ENCODE peak calls at places on chromosomes 4 and X, in seven cellular contexts. One of them, this sample, is unnamed.

GRCh38 chr4:152165146-152165545 is 370.7 kb downstream of the FBXW7 start:
- DNase-seq in brain microvascular endothelial cell: no peak
- DNase-seq in adrenal gland: no peak
- DNase-seq in hepatocyte: no peak
- DNase-seq in body of pancreas: no peak
- DNase-seq in ovary: no peak
- DNase-seq in PC-3: peak
- DNase-seq in this sample: peak

GRCh38 chr4:78650106-78651021 is 98.8 kb downstream of the ANXA3 start:
- DNase-seq in PC-3: peak
- DNase-seq in hepatocyte: peak
- DNase-seq in ovary: no peak
- DNase-seq in body of pancreas: no peak
- DNase-seq in adrenal gland: no peak
- DNase-seq in brain microvascular endothelial cell: peak
- DNase-seq in this sample: peak

GRCh38 chr4:71553605-71554004 is 214.8 kb downstream of the SLC4A4 start:
- DNase-seq in brain microvascular endothelial cell: peak
- DNase-seq in adrenal gland: no peak
- DNase-seq in ovary: no peak
- DNase-seq in hepatocyte: peak
- DNase-seq in body of pancreas: no peak
- DNase-seq in PC-3: peak
- DNase-seq in this sample: peak

GRCh38 chr4:146520894-146521542 is 722 bp downstream of the SLC10A7 start:
- DNase-seq in brain microvascular endothelial cell: peak
- DNase-seq in ovary: no peak
- DNase-seq in body of pancreas: peak
- DNase-seq in hepatocyte: peak
- DNase-seq in PC-3: peak
- DNase-seq in adrenal gland: peak
- DNase-seq in this sample: peak

GRCh38 chr4:55903577-55903976 is 45.2 kb upstream of the CEP135 start:
- DNase-seq in adrenal gland: no peak
- DNase-seq in PC-3: no peak
- DNase-seq in body of pancreas: no peak
- DNase-seq in hepatocyte: no peak
- DNase-seq in ovary: no peak
- DNase-seq in brain microvascular endothelial cell: no peak
- DNase-seq in this sample: no peak

GRCh38 chrX:139192386-139192961 is 338.1 kb upstream of the F9 start:
- DNase-seq in adrenal gland: no peak
- DNase-seq in brain microvascular endothelial cell: no peak
- DNase-seq in body of pancreas: no peak
- DNase-seq in hepatocyte: no peak
- DNase-seq in ovary: no peak
- DNase-seq in PC-3: peak
- DNase-seq in this sample: peak

GRCh38 chrX:41127476-41128192 is 42.4 kb downstream of the USP9X start:
- DNase-seq in adrenal gland: no peak
- DNase-seq in hepatocyte: peak
- DNase-seq in body of pancreas: peak
- DNase-seq in brain microvascular endothelial cell: no peak
- DNase-seq in PC-3: no peak
- DNase-seq in ovary: no peak
- DNase-seq in this sample: no peak

GRCh38 chr4:150006197-150006596 is 72.0 kb upstream of the DCLK2 start:
- DNase-seq in hepatocyte: no peak
- DNase-seq in ovary: no peak
- DNase-seq in body of pancreas: no peak
- DNase-seq in adrenal gland: no peak
- DNase-seq in PC-3: no peak
- DNase-seq in brain microvascular endothelial cell: no peak
- DNase-seq in this sample: peak

GRCh38 chr4:142243250-142243649 is 602.9 kb downstream of the INPP4B start:
- DNase-seq in ovary: no peak
- DNase-seq in body of pancreas: no peak
- DNase-seq in PC-3: no peak
- DNase-seq in adrenal gland: no peak
- DNase-seq in brain microvascular endothelial cell: no peak
- DNase-seq in hepatocyte: no peak
- DNase-seq in this sample: peak

GRCh38 chr4:13665711-13666660 is 38.5 kb upstream of the BOD1L1 start:
- DNase-seq in PC-3: peak
- DNase-seq in ovary: no peak
- DNase-seq in adrenal gland: no peak
- DNase-seq in body of pancreas: no peak
- DNase-seq in brain microvascular endothelial cell: peak
- DNase-seq in hepatocyte: no peak
- DNase-seq in this sample: no peak

GRCh38 chr4:10006604-10007435 is 14.5 kb downstream of the SLC2A9 start:
- DNase-seq in body of pancreas: peak
- DNase-seq in adrenal gland: no peak
- DNase-seq in ovary: no peak
- DNase-seq in brain microvascular endothelial cell: no peak
- DNase-seq in hepatocyte: peak
- DNase-seq in PC-3: peak
- DNase-seq in this sample: peak

GRCh38 chr4:80215449-80216052 is 18.2 kb downstream of the PRDM8 start:
- DNase-seq in adrenal gland: no peak
- DNase-seq in ovary: no peak
- DNase-seq in hepatocyte: peak
- DNase-seq in PC-3: peak
- DNase-seq in brain microvascular endothelial cell: no peak
- DNase-seq in body of pancreas: no peak
- DNase-seq in this sample: peak

GRCh38 chrX:12814434-12814833 is 23.2 kb downstream of the PRPS2 start:
- DNase-seq in brain microvascular endothelial cell: peak
- DNase-seq in body of pancreas: peak
- DNase-seq in ovary: no peak
- DNase-seq in hepatocyte: peak
- DNase-seq in PC-3: peak
- DNase-seq in adrenal gland: peak
- DNase-seq in this sample: peak

GRCh38 chr4:40205259-40206198 is 8.7 kb downstream of the RHOH start:
- DNase-seq in hepatocyte: no peak
- DNase-seq in PC-3: no peak
- DNase-seq in adrenal gland: no peak
- DNase-seq in body of pancreas: no peak
- DNase-seq in brain microvascular endothelial cell: no peak
- DNase-seq in ovary: no peak
- DNase-seq in this sample: no peak

GRCh38 chr4:110400071-110400470 is 75.9 kb upstream of the ENPEP start:
- DNase-seq in ovary: no peak
- DNase-seq in brain microvascular endothelial cell: no peak
- DNase-seq in adrenal gland: no peak
- DNase-seq in PC-3: no peak
- DNase-seq in hepatocyte: peak
- DNase-seq in body of pancreas: no peak
- DNase-seq in this sample: no peak

GRCh38 chr4:43776371-43776770 is 672.2 kb downstream of the KCTD8 start:
- DNase-seq in brain microvascular endothelial cell: no peak
- DNase-seq in adrenal gland: no peak
- DNase-seq in body of pancreas: no peak
- DNase-seq in hepatocyte: peak
- DNase-seq in PC-3: peak
- DNase-seq in ovary: no peak
- DNase-seq in this sample: peak

GRCh38 chrX:152912121-152912520 is 14.3 kb downstream of the ZNF185 start:
- DNase-seq in adrenal gland: no peak
- DNase-seq in PC-3: no peak
- DNase-seq in brain microvascular endothelial cell: no peak
- DNase-seq in body of pancreas: no peak
- DNase-seq in ovary: no peak
- DNase-seq in hepatocyte: no peak
- DNase-seq in this sample: no peak

GRCh38 chr4:132683957-132684356 is 465.1 kb upstream of the PCDH10 start:
- DNase-seq in ovary: no peak
- DNase-seq in brain microvascular endothelial cell: no peak
- DNase-seq in body of pancreas: no peak
- DNase-seq in adrenal gland: no peak
- DNase-seq in PC-3: no peak
- DNase-seq in hepatocyte: no peak
- DNase-seq in this sample: no peak

GRCh38 chrX:96182366-96182765 is 502.3 kb upstream of the DIAPH2 start:
- DNase-seq in body of pancreas: no peak
- DNase-seq in PC-3: peak
- DNase-seq in hepatocyte: peak
- DNase-seq in ovary: no peak
- DNase-seq in brain microvascular endothelial cell: peak
- DNase-seq in adrenal gland: no peak
- DNase-seq in this sample: peak

GRCh38 chr4:20252656-20253271 is 1.1 kb downstream of the SLIT2 start:
- DNase-seq in body of pancreas: peak
- DNase-seq in hepatocyte: peak
- DNase-seq in ovary: peak
- DNase-seq in PC-3: peak
- DNase-seq in brain microvascular endothelial cell: no peak
- DNase-seq in adrenal gland: peak
- DNase-seq in this sample: peak

GRCh38 chr4:87975466-87975865 is at the start of gene SPP1:
- DNase-seq in hepatocyte: peak
- DNase-seq in adrenal gland: no peak
- DNase-seq in ovary: no peak
- DNase-seq in body of pancreas: peak
- DNase-seq in brain microvascular endothelial cell: peak
- DNase-seq in PC-3: no peak
- DNase-seq in this sample: peak

GRCh38 chr4:107831140-107831539 is 6.4 kb downstream of the SGMS2 start:
- DNase-seq in PC-3: peak
- DNase-seq in body of pancreas: no peak
- DNase-seq in brain microvascular endothelial cell: no peak
- DNase-seq in hepatocyte: no peak
- DNase-seq in ovary: no peak
- DNase-seq in adrenal gland: no peak
- DNase-seq in this sample: no peak

GRCh38 chrX:48482526-48482925 is 6.5 kb downstream of the FTSJ1 start:
- DNase-seq in body of pancreas: no peak
- DNase-seq in brain microvascular endothelial cell: no peak
- DNase-seq in hepatocyte: no peak
- DNase-seq in PC-3: no peak
- DNase-seq in adrenal gland: no peak
- DNase-seq in ovary: no peak
- DNase-seq in this sample: no peak

GRCh38 chr4:151766691-151767090 is 5.9 kb upstream of the GATB start:
- DNase-seq in PC-3: peak
- DNase-seq in brain microvascular endothelial cell: no peak
- DNase-seq in hepatocyte: no peak
- DNase-seq in adrenal gland: no peak
- DNase-seq in body of pancreas: no peak
- DNase-seq in ovary: no peak
- DNase-seq in this sample: no peak

GRCh38 chr4:16869594-16870245 is 28.7 kb downstream of the LDB2 start:
- DNase-seq in adrenal gland: no peak
- DNase-seq in ovary: no peak
- DNase-seq in body of pancreas: no peak
- DNase-seq in brain microvascular endothelial cell: no peak
- DNase-seq in hepatocyte: no peak
- DNase-seq in PC-3: no peak
- DNase-seq in this sample: no peak

GRCh38 chr4:97252615-97253154 is 890.6 kb downstream of the STPG2 start:
- DNase-seq in body of pancreas: no peak
- DNase-seq in adrenal gland: no peak
- DNase-seq in PC-3: no peak
- DNase-seq in hepatocyte: no peak
- DNase-seq in ovary: no peak
- DNase-seq in brain microvascular endothelial cell: no peak
- DNase-seq in this sample: no peak

GRCh38 chrX:136975642-136976518 is 57.9 kb downstream of the GPR101 start:
- DNase-seq in hepatocyte: no peak
- DNase-seq in ovary: no peak
- DNase-seq in brain microvascular endothelial cell: no peak
- DNase-seq in adrenal gland: no peak
- DNase-seq in PC-3: no peak
- DNase-seq in body of pancreas: no peak
- DNase-seq in this sample: no peak

GRCh38 chr4:37586194-37586593 is 100.0 kb downstream of the RELL1 start:
- DNase-seq in adrenal gland: no peak
- DNase-seq in brain microvascular endothelial cell: no peak
- DNase-seq in ovary: no peak
- DNase-seq in PC-3: no peak
- DNase-seq in body of pancreas: no peak
- DNase-seq in hepatocyte: no peak
- DNase-seq in this sample: no peak

GRCh38 chr4:174697896-174698295 is 131.2 kb downstream of the GLRA3 start:
- DNase-seq in adrenal gland: no peak
- DNase-seq in hepatocyte: no peak
- DNase-seq in body of pancreas: no peak
- DNase-seq in ovary: no peak
- DNase-seq in brain microvascular endothelial cell: no peak
- DNase-seq in PC-3: no peak
- DNase-seq in this sample: no peak

GRCh38 chrX:109716431-109717028 is 16.5 kb downstream of the ACSL4 start:
- DNase-seq in brain microvascular endothelial cell: no peak
- DNase-seq in PC-3: no peak
- DNase-seq in ovary: no peak
- DNase-seq in adrenal gland: no peak
- DNase-seq in hepatocyte: no peak
- DNase-seq in body of pancreas: no peak
- DNase-seq in this sample: peak
- H3K27ac ChIP-seq in brain microvascular endothelial cell: no peak
- H3K27ac ChIP-seq in PC-3: no peak
- H3K27ac ChIP-seq in ovary: no peak
- H3K27ac ChIP-seq in adrenal gland: no peak
- H3K27ac ChIP-seq in hepatocyte: no peak
- H3K27ac ChIP-seq in body of pancreas: no peak
- H3K27ac ChIP-seq in this sample: no peak

GRCh38 chr4:1806596-1807257 is 13.6 kb downstream of the FGFR3 start:
- DNase-seq in body of pancreas: no peak
- DNase-seq in hepatocyte: no peak
- DNase-seq in brain microvascular endothelial cell: no peak
- DNase-seq in ovary: no peak
- DNase-seq in adrenal gland: no peak
- DNase-seq in PC-3: no peak
- DNase-seq in this sample: no peak
- H3K27ac ChIP-seq in body of pancreas: peak
- H3K27ac ChIP-seq in hepatocyte: no peak
- H3K27ac ChIP-seq in brain microvascular endothelial cell: no peak
- H3K27ac ChIP-seq in ovary: no peak
- H3K27ac ChIP-seq in adrenal gland: no peak
- H3K27ac ChIP-seq in PC-3: no peak
- H3K27ac ChIP-seq in this sample: no peak

GRCh38 chr4:53919605-53920004 is 144.8 kb downstream of the CHIC2 start:
- DNase-seq in body of pancreas: no peak
- DNase-seq in ovary: no peak
- DNase-seq in PC-3: no peak
- DNase-seq in hepatocyte: no peak
- DNase-seq in adrenal gland: no peak
- DNase-seq in brain microvascular endothelial cell: no peak
- DNase-seq in this sample: peak
- H3K27ac ChIP-seq in body of pancreas: no peak
- H3K27ac ChIP-seq in ovary: no peak
- H3K27ac ChIP-seq in PC-3: no peak
- H3K27ac ChIP-seq in hepatocyte: no peak
- H3K27ac ChIP-seq in adrenal gland: no peak
- H3K27ac ChIP-seq in brain microvascular endothelial cell: no peak
- H3K27ac ChIP-seq in this sample: no peak

DNA sequence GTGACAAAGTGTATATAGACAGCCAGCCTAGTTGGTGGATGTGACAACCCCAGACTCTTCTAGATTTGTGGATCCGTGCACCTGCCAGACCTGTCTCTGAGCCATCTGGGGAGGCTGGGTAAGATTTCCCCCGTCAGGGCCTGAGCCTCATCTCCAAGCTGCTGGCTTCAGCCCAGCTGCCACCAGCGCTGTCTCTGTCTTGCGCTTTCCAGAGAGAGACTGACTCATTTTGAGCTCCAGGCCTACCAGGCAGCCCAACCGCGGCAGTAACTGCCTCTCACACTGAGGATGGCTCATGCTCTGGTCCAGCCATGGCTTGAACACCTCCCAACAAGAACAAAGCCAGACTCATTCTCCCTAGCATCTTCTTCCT is 26.4 kb downstream of the NOP14 start:
- DNase-seq in PC-3: peak
- DNase-seq in brain microvascular endothelial cell: peak
- DNase-seq in ovary: no peak
- DNase-seq in body of pancreas: peak
- DNase-seq in adrenal gland: peak
- DNase-seq in hepatocyte: peak
- DNase-seq in this sample: peak
- H3K27ac ChIP-seq in PC-3: peak
- H3K27ac ChIP-seq in brain microvascular endothelial cell: peak
- H3K27ac ChIP-seq in ovary: no peak
- H3K27ac ChIP-seq in body of pancreas: peak
- H3K27ac ChIP-seq in adrenal gland: no peak
- H3K27ac ChIP-seq in hepatocyte: peak
- H3K27ac ChIP-seq in this sample: peak

This sample was measured in GM23248.